ENCODE peak calls at places on chromosomes 16 and 17, in six cellular contexts. G is H1, I is GM12878, C is K562, Y is GM23338, B is HepG2. V is an unnamed sample.

GRCh38 chr16:566475-567361 is at the start of gene NHLRC4:
- DNase-seq in Y (peak), G (no peak), B (peak), I (no peak), C (peak), V (peak)

GRCh38 chr17:8954339-8954738 is 11.2 kb downstream of the PIK3R5 start:
- DNase-seq in Y (peak), I (no peak), B (no peak), G (peak), C (no peak), V (peak)

GRCh38 chr17:79018045-79018695 is 5.8 kb upstream of the C1QTNF1 start:
- DNase-seq in I (no peak), Y (no peak), G (no peak), C (no peak), B (no peak), V (no peak)

GRCh38 chr17:41420134-41420533 is 4.3 kb downstream of the KRT37 start:
- DNase-seq in G (no peak), Y (no peak), C (no peak), I (no peak), B (no peak), V (no peak)

GRCh38 chr17:65230040-65230439 is 92.9 kb downstream of the RGS9 start:
- DNase-seq in G (no peak), C (peak), B (no peak), Y (no peak), I (no peak), V (no peak)

GRCh38 chr16:5905935-5906334 is 808.3 kb upstream of the EEF2KMT start:
- DNase-seq in B (no peak), I (no peak), Y (no peak), C (no peak), G (no peak), V (no peak)

GRCh38 chr16:4534151-4534790 is 4.3 kb downstream of the CDIP1 start:
- DNase-seq in Y (no peak), B (no peak), G (no peak), I (no peak), C (no peak), V (no peak)

GRCh38 chr17:78675316-78675616 is 98.1 kb upstream of the DNAH17 start:
- DNase-seq in I (no peak), G (no peak), Y (no peak), B (no peak), C (no peak), V (no peak)

GRCh38 chr17:82267575-82268379 is 5.7 kb downstream of the CSNK1D start:
- DNase-seq in G (no peak), C (peak), Y (no peak), B (peak), I (no peak), V (no peak)

GRCh38 chr17:48231995-48232729 is 124.6 kb downstream of the SNX11 start:
- DNase-seq in G (no peak), B (no peak), I (no peak), C (no peak), Y (no peak), V (no peak)

GRCh38 chr17:68344701-68345136 is 53.4 kb downstream of the ARSG start:
- DNase-seq in G (no peak), B (no peak), I (no peak), C (no peak), Y (no peak), V (no peak)

GRCh38 chr17:9211133-9211765 is 189.9 kb downstream of the NTN1 start:
- DNase-seq in G (no peak), Y (no peak), C (no peak), I (no peak), B (no peak), V (no peak)

GRCh38 chr16:85435298-85435697 is 177.8 kb upstream of the GSE1 start:
- DNase-seq in B (no peak), Y (no peak), C (no peak), I (no peak), G (no peak), V (peak)

GRCh38 chr17:56679148-56679766 is 85.8 kb downstream of the NOG start:
- DNase-seq in B (peak), G (no peak), C (peak), I (no peak), Y (peak), V (no peak)

GRCh38 chr17:3870871-3871306 is 22.0 kb downstream of the CAMKK1 start:
- DNase-seq in G (no peak), C (peak), I (no peak), Y (no peak), B (no peak), V (no peak)

GRCh38 chr17:67456889-67457288 is 79.8 kb downstream of the PITPNC1 start:
- DNase-seq in Y (no peak), I (no peak), C (no peak), G (no peak), B (no peak), V (no peak)

GRCh38 chr16:74521691-74522090 is 85.2 kb downstream of the GLG1 start:
- DNase-seq in B (no peak), C (no peak), G (no peak), I (no peak), Y (peak), V (no peak)

GRCh38 chr17:9670596-9670995 is 25.3 kb downstream of the USP43 start:
- DNase-seq in G (no peak), C (no peak), I (no peak), Y (peak), B (no peak), V (no peak)

GRCh38 chr17:65020284-65020683 is 36.3 kb downstream of the GNA13 start:
- DNase-seq in C (no peak), Y (no peak), B (no peak), I (no peak), G (no peak), V (no peak)

GRCh38 chr17:29625037-29625750 is 2.5 kb upstream of the CORO6 start:
- DNase-seq in B (no peak), G (no peak), C (no peak), Y (peak), I (no peak), V (no peak)

GRCh38 chr16:26889751-26890150 is 177.0 kb upstream of the C16orf82 start:
- DNase-seq in C (no peak), I (no peak), Y (no peak), B (no peak), G (no peak), V (no peak)

GRCh38 chr17:28227278-28228108 is 91.5 kb upstream of the TMEM97 start:
- DNase-seq in G (peak), B (no peak), I (no peak), Y (peak), C (no peak), V (peak)

GRCh38 chr16:67116388-67117311 is 6.9 kb downstream of the PHAF1 start:
- DNase-seq in Y (no peak), B (peak), I (no peak), C (no peak), G (no peak), V (no peak)

GRCh38 chr16:27721548-27722265 is 171.8 kb downstream of the KATNIP start:
- DNase-seq in Y (no peak), I (no peak), C (no peak), G (no peak), B (peak), V (no peak)

GRCh38 chr16:57764341-57765159 is 29.0 kb downstream of the KATNB1 start:
- DNase-seq in C (peak), I (peak), G (peak), B (peak), Y (peak), V (peak)

GRCh38 chr17:5785867-5786509 is 201.7 kb upstream of the NLRP1 start:
- DNase-seq in I (peak), Y (no peak), B (no peak), G (no peak), C (no peak), V (no peak)

GRCh38 chr17:82884923-82885322 is 45.1 kb upstream of the ZNF750 start:
- DNase-seq in G (no peak), C (no peak), B (no peak), Y (no peak), I (no peak), V (no peak)

GRCh38 chr16:80947708-80948615 is 58.7 kb downstream of the CMC2 start:
- DNase-seq in G (no peak), Y (no peak), B (no peak), I (no peak), C (no peak), V (no peak)

GRCh38 chr17:13306310-13306962 is 288.6 kb upstream of the ELAC2 start:
- DNase-seq in Y (peak), I (no peak), G (peak), B (peak), C (peak), V (peak)

GRCh38 chr17:78958556-78959191 is 21.0 kb downstream of the LGALS3BP start:
- DNase-seq in C (peak), G (no peak), I (no peak), B (no peak), Y (no peak), V (no peak)

GRCh38 chr16:89831810-89832328 is 3.6 kb downstream of the SPIRE2 start:
- DNase-seq in I (no peak), Y (no peak), B (no peak), G (no peak), C (no peak), V (no peak)

GRCh38 chr16:22789281-22789945 is 24.5 kb upstream of the HS3ST2 start:
- DNase-seq in G (peak), Y (no peak), B (no peak), I (no peak), C (no peak), V (no peak)

GRCh38 chr16:22786691-22787090 is 27.3 kb upstream of the HS3ST2 start:
- DNase-seq in I (no peak), Y (no peak), B (no peak), C (no peak), G (no peak), V (no peak)

GRCh38 chr16:22788190-22788530 is 25.8 kb upstream of the HS3ST2 start:
- DNase-seq in Y (no peak), I (no peak), C (no peak), B (no peak), G (no peak), V (no peak)

GRCh38 chr16:22786284-22786683 is 27.7 kb upstream of the HS3ST2 start:
- DNase-seq in C (no peak), G (no peak), B (no peak), Y (no peak), I (no peak), V (no peak)

DNA sequence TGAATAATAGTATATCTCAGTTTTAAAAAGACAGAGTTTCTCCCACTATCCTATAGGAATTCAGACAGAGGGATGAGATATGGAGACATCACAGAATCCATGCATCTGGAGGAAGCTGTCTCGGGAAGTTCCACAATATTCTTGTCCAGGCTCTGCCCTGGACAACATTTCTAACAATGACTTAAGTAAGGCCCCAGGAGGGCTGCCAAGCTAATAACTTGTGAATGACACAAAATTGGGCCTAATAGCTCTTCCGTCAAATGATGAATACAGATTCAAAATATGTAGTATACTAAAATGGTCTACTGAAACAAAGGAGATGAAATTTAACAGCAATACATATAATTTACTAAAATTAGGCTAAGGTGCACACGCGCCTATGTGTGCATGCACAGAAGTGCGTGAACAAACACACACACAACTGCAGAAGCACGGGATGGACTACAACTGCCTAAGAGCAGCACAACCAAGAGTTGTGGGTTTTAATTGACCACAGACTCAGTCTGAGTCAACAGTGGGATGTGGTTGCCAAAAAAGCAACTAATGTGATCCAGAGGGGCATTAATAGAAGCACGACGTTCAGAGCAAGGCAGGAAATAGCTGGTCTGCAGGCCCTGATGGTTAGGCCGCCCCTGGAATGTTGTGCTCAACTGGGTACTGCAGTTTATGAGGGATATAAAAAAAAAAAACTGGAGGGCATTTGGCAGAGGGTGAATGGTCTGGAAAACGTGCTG is 26.3 kb upstream of the HS3ST2 start:
- DNase-seq in Y (no peak), B (no peak), I (no peak), G (no peak), C (no peak), V (no peak)
- TF ChIP-seq CREB1 in Y (no peak), B (no peak), I (no peak), G (no peak), C (no peak), V (no peak)

DNA sequence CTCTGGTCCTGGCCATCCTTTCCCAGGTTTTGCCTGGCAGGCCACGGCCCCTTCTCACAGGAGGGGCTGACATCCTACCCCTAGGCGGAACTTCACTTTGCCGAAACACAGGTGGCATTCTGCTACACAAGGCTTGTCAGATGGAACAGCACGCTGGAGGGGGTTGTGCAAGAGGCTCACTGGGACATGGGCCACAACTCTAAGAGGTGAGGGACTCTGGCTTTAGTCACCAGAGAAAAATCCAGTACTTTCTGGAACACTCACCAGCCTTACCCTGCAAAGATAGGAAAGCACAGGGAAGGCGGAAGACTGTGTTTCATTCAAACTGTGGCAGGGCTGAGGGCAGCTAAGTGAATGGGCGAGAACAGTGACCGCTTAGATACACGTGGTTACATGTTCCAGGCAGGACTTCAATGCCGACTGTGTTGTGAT is 18.3 kb downstream of the CDC42EP4 start:
- DNase-seq in C (no peak), I (no peak), B (no peak), G (no peak), Y (no peak), V (no peak)
- TF ChIP-seq CREB1 in C (no peak), I (no peak), B (no peak), G (no peak), Y (no peak), V (no peak)

DNA sequence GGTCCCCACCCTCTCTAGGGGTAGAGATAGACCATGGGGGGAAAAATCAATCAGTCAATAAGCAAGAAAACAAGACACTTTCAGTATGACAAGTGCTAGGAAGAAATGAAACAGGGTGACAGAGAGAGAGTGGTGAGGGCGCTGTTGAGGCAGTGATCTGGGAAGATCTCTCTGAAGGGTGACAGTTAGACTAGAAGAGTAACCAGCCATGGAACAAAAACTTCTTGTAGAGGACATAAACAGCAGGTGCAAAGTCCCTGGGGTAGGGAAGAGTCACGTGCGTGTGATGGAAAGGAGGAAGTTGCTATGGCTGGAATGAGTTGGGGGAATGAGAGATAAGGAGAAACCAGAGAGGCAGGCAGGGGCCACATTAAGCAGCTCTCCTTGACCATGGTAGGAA is 16.8 kb upstream of the EMP2 start:
- DNase-seq in G (no peak), I (no peak), Y (no peak), C (no peak), B (no peak), V (no peak)
- TF ChIP-seq CREB1 in G (no peak), I (no peak), Y (no peak), C (no peak), B (no peak), V (no peak)

GRCh38 chr17:37643829-37644228 is 583 bp upstream of the DDX52 start:
- DNase-seq in Y (peak), G (no peak), I (no peak), B (no peak), C (no peak), V (no peak)

GRCh38 chr17:37637956-37638355 is 5.3 kb downstream of the DDX52 start:
- DNase-seq in Y (no peak), C (no peak), B (no peak), G (no peak), I (no peak), V (no peak)

GRCh38 chr17:37640016-37640415 is 3.2 kb downstream of the DDX52 start:
- DNase-seq in G (no peak), B (no peak), I (no peak), Y (no peak), C (no peak), V (no peak)

GRCh38 chr17:37643118-37643766 is at the start of gene DDX52:
- DNase-seq in C (peak), Y (peak), B (peak), G (peak), I (peak), V (peak)

GRCh38 chr17:37642706-37643105 is 540 bp downstream of the DDX52 start:
- DNase-seq in G (no peak), B (no peak), C (no peak), I (no peak), Y (no peak), V (no peak)
- TF ChIP-seq CREB1 in G (no peak), B (no peak), C (no peak), I (no peak), Y (no peak), V (no peak)

V was measured in WTC11.